ENCODE peak calls at places on chromosomes 1 and 21, in four cellular contexts. R is astrocyte, M is cardiac muscle cell, A is testis. E is an unnamed sample.

GRCh38 chr1:94769551-94769950 is 50.6 kb upstream of the SLC44A3 start:
- DNase-seq in R (no peak), M (no peak), A (no peak), E (no peak)

GRCh38 chr1:17233675-17234074 is 15.2 kb upstream of the PADI3 start:
- DNase-seq in A (peak), M (no peak), R (peak), E (no peak)

GRCh38 chr1:232940262-232940661 is 10.1 kb upstream of the NTPCR start:
- DNase-seq in A (no peak), M (no peak), R (no peak), E (no peak)

GRCh38 chr1:202230939-202231645 is 37.5 kb downstream of the LGR6 start:
- DNase-seq in A (no peak), R (no peak), M (no peak), E (no peak)

GRCh38 chr1:210377934-210378333 is 49.2 kb downstream of the HHAT start:
- DNase-seq in R (peak), A (no peak), M (no peak), E (no peak)

GRCh38 chr1:225944951-225945350 is 3.9 kb upstream of the LEFTY2 start:
- DNase-seq in A (no peak), M (no peak), R (no peak), E (no peak)

GRCh38 chr1:78658901-78659300 is 9.3 kb downstream of the IFI44 start:
- DNase-seq in R (no peak), M (peak), A (no peak), E (no peak)

GRCh38 chr1:156493749-156494148 is 6.8 kb downstream of the MEF2D start:
- DNase-seq in R (no peak), M (no peak), A (no peak), E (no peak)

GRCh38 chr21:32544697-32545096 is 40.6 kb downstream of the TCP10L start:
- DNase-seq in A (no peak), M (no peak), R (no peak), E (no peak)

GRCh38 chr1:29703596-29703995 is 467.3 kb downstream of the PTPRU start:
- DNase-seq in M (peak), A (peak), R (no peak), E (no peak)

GRCh38 chr1:193676996-193677569 is 490.7 kb upstream of the B3GALT2 start:
- DNase-seq in R (peak), M (no peak), A (no peak), E (no peak)

GRCh38 chr1:23200885-23201284 is 16.4 kb downstream of the HTR1D start:
- DNase-seq in R (no peak), M (no peak), A (peak), E (no peak)

GRCh38 chr1:57167997-57168396 is 202.2 kb upstream of the C8B start:
- DNase-seq in R (no peak), A (no peak), M (no peak), E (no peak)

GRCh38 chr1:8169364-8170058 is 143.4 kb upstream of the ERRFI1 start:
- DNase-seq in M (no peak), A (peak), R (peak), E (no peak)

GRCh38 chr21:31586118-31586517 is 73.4 kb upstream of the SOD1 start:
- DNase-seq in A (no peak), M (peak), R (no peak), E (no peak)

GRCh38 chr1:27656157-27656893 is 15.7 kb downstream of the IFI6 start:
- DNase-seq in M (no peak), R (peak), A (peak), E (no peak)

DNA sequence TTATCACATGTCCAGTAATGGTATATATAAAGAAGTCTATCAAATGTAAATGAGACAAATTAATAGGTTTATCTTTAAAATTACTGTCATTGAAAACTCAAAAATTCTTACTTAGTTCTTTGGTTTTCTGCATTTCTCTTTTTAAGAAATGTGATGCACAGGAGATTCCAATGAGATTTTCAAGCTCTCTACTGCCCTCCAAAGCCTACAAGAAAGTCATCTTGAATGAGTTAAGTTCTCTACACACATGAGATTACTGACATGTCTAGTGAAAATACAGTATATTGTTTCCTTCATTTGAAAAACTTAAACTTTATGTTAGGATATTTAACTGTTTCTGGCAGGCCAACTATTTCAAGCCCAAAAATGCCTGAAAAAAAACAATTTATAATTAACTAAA is 68.8 kb downstream of the ITGB3BP start:
- DNase-seq in R (no peak), M (no peak), A (no peak), E (no peak)
- TF ChIP-seq CTCF in R (peak), M (peak), A (no peak), E (no peak)

GRCh38 chr1:21913258-21913657 is 23.9 kb downstream of the HSPG2 start:
- DNase-seq in A (no peak), M (no peak), R (no peak), E (no peak)
- H3K27ac ChIP-seq in A (peak), M (peak), R (no peak), E (peak)

GRCh38 chr1:151542710-151543129 is 2.6 kb downstream of the TUFT1 start:
- DNase-seq in M (no peak), R (peak), A (no peak), E (no peak)
- H3K4me3 ChIP-seq in M (no peak), R (peak), A (no peak), E (no peak)

GRCh38 chr1:154481058-154481457 is 21.0 kb upstream of the TDRD10 start:
- DNase-seq in R (no peak), M (no peak), A (no peak), E (no peak)
- TF ChIP-seq CTCF in R (no peak), M (no peak), A (no peak), E (no peak)

GRCh38 chr1:151626740-151627139 is 14.9 kb downstream of the SNX27 start:
- DNase-seq in R (no peak), A (no peak), M (no peak), E (no peak)
- H3K27ac ChIP-seq in R (no peak), A (no peak), M (no peak), E (no peak)

DNA sequence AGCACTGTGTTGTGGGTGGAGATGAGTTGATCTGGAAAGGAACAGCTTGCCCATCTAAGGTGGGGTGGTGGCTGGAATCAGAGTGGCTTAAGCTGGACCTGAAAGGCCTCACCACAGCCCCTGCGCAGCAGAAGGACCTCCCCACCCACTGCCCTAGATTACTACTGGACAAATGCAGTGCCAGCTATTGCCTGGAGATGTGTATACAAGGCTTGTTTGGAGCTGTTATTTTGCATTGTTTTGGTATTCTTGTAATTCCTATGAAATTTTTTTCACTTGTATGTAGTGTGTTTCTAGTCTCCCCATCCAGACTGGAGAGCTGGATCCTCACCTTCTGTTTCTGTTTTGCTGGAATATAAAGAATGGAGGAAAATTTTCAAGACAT is 1.3 kb upstream of the SLC30A1 start:
- DNase-seq in R (no peak), A (no peak), M (no peak), E (no peak)
- H3K4me3 ChIP-seq in R (no peak), A (no peak), M (no peak), E (no peak)

DNA sequence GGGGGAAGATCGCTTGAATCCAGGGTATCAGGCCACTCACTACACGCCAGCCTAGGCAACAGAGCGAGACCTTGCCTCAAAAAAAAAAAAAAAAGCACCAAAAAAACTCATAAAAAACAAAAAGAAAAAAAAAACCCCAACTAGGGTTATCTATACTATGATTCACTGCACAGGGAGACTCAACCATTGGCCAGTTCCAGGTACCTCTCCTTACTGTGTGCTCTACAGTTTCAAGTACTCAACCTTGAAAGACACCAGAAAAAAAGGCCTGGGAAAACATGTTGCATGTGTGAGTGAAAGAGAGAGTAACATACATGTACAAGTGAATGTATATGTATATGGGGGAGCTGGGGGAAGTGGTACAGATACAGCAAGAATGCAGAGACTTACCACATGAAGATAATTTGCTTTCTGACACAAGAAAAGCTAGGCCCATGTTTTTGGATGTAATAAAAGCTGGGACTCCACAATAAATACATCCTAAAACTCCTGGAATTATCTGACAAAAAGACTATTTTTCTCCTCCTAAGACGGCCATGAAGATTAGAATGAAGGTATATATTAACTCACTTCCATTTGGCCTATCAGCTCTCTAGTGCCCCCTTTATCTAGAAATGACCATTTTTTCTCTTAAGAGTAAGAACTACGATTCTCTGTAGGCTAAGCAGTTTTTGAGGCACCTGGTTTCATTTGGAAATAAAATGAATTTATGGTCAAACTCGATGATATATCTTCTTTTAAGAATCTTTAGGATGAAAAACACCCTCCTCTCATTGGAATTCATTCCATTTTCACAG is 52.2 kb downstream of the SLC27A3 start:
- DNase-seq in A (no peak), M (no peak), R (no peak), E (no peak)
- TF ChIP-seq CTCF in A (no peak), M (no peak), R (no peak), E (no peak)

GRCh38 chr1:6483761-6484117 is 7.7 kb downstream of the PLEKHG5 start:
- DNase-seq in M (no peak), R (no peak), A (no peak), E (no peak)
- H3K27ac ChIP-seq in M (no peak), R (no peak), A (no peak), E (no peak)

DNA sequence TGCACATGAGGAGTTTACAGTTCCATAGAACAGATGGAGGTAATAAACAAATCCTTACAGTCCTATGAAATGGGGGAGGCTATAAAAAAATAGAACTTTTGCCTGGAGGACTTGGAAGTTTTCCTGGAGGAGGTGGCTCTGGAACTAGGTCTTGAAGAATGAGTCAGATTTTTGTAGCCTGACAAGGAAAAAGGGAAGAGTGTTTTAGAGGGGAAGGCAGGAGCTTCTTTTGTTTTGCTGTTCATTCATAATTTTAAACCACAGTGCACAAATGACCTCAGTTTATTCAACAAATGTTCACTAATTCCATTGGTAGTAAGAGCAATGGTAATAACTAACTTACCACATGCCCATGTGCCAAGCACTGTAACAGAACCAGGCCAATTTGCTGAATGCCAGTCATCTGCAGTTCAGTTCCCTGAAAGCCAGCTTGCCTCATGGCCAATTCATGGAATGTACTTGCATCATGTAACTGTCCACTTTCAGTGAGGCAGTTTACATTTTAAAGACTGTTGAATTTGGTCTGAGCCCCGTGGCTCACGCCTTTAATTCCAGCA is 2.8 kb downstream of the DIO1 start:
- DNase-seq in A (no peak), M (no peak), R (peak), E (no peak)
- H3K4me3 ChIP-seq in A (no peak), M (no peak), R (no peak), E (no peak)